ENCODE peak calls at places on chromosomes 6 and 20, in six cellular contexts. V, T, P, E, Y and W are unnamed samples. For H3K36me3, the result is how much of the 10 kb centered on the place peaks cover.

GRCh38 chr6:134938896-134939295 is 11.0 kb downstream of the ALDH8A1 start:
- DNase-seq in V (no peak), T (no peak), P (no peak), E (no peak), Y (no peak), W (peak)

GRCh38 chr20:57872816-57873409 is 163.1 kb upstream of the PMEPA1 start:
- DNase-seq in V (no peak), T (no peak), P (no peak), E (no peak), Y (no peak), W (no peak)

GRCh38 chr6:44960898-44961297 is 367.2 kb upstream of the RUNX2 start:
- DNase-seq in V (no peak), T (no peak), P (no peak), E (no peak), Y (no peak), W (peak)

GRCh38 chr6:109013551-109014101 is 81.0 kb downstream of the SESN1 start:
- DNase-seq in V (no peak), T (no peak), P (no peak), E (no peak), Y (no peak), W (no peak)

GRCh38 chr6:148803979-148804378 is 57.1 kb downstream of the UST start:
- DNase-seq in V (no peak), T (no peak), P (no peak), E (no peak), Y (no peak), W (peak)

GRCh38 chr20:13649548-13649947 is 10.8 kb upstream of the TASP1 start:
- DNase-seq in V (no peak), T (peak), P (no peak), E (no peak), Y (no peak), W (no peak)

GRCh38 chr20:23241416-23241815 is 109.2 kb upstream of the NXT1 start:
- DNase-seq in V (no peak), T (peak), P (no peak), E (no peak), Y (no peak), W (no peak)

GRCh38 chr6:17839526-17839925 is 132.8 kb upstream of the NUP153 start:
- DNase-seq in V (no peak), T (no peak), P (no peak), E (no peak), Y (no peak), W (no peak)

GRCh38 chr6:109824105-109824504 is 133.0 kb downstream of the FIG4 start:
- DNase-seq in V (no peak), T (no peak), P (no peak), E (no peak), Y (no peak), W (no peak)

GRCh38 chr6:26272171-26272631 is 92.8 kb upstream of the BTN3A2 start:
- DNase-seq in V (peak), T (no peak), P (no peak), E (peak), Y (no peak), W (no peak)

GRCh38 chr6:116410945-116411623 is 40.3 kb downstream of the DSE start:
- DNase-seq in V (no peak), T (peak), P (no peak), E (no peak), Y (peak), W (no peak)

GRCh38 chr6:104573372-104573771 is 286.3 kb downstream of the HACE1 start:
- DNase-seq in V (no peak), T (no peak), P (no peak), E (no peak), Y (no peak), W (no peak)

GRCh38 chr6:25652007-25652515 is at the start of gene SCGN:
- DNase-seq in V (peak), T (peak), P (no peak), E (peak), Y (peak), W (peak)

GRCh38 chr6:30547454-30547853 is 8.8 kb downstream of the GNL1 start:
- DNase-seq in V (no peak), T (no peak), P (no peak), E (no peak), Y (no peak), W (no peak)

GRCh38 chr20:38779247-38780097 is 26.0 kb upstream of the PPP1R16B start:
- DNase-seq in V (no peak), T (no peak), P (peak), E (no peak), Y (no peak), W (peak)

GRCh38 chr20:50280851-50281655 is 90.4 kb downstream of the CEBPB start:
- DNase-seq in V (no peak), T (no peak), P (no peak), E (no peak), Y (no peak), W (no peak)

GRCh38 chr20:50279988-50280850 is 89.6 kb downstream of the CEBPB start:
- DNase-seq in V (no peak), T (no peak), P (peak), E (no peak), Y (no peak), W (no peak)

GRCh38 chr20:50283370-50283769 is 92.7 kb downstream of the CEBPB start:
- DNase-seq in V (no peak), T (no peak), P (peak), E (no peak), Y (no peak), W (no peak)

GRCh38 chr20:50282592-50283241 is 92.1 kb downstream of the CEBPB start:
- DNase-seq in V (no peak), T (no peak), P (peak), E (no peak), Y (no peak), W (no peak)

GRCh38 chr20:50281831-50282591 is 91.4 kb downstream of the CEBPB start:
- DNase-seq in V (no peak), T (no peak), P (no peak), E (no peak), Y (no peak), W (no peak)
- TF ChIP-seq CTCF in V (peak), T (no peak), P (peak), E (no peak), Y (no peak), W (no peak)

DNA sequence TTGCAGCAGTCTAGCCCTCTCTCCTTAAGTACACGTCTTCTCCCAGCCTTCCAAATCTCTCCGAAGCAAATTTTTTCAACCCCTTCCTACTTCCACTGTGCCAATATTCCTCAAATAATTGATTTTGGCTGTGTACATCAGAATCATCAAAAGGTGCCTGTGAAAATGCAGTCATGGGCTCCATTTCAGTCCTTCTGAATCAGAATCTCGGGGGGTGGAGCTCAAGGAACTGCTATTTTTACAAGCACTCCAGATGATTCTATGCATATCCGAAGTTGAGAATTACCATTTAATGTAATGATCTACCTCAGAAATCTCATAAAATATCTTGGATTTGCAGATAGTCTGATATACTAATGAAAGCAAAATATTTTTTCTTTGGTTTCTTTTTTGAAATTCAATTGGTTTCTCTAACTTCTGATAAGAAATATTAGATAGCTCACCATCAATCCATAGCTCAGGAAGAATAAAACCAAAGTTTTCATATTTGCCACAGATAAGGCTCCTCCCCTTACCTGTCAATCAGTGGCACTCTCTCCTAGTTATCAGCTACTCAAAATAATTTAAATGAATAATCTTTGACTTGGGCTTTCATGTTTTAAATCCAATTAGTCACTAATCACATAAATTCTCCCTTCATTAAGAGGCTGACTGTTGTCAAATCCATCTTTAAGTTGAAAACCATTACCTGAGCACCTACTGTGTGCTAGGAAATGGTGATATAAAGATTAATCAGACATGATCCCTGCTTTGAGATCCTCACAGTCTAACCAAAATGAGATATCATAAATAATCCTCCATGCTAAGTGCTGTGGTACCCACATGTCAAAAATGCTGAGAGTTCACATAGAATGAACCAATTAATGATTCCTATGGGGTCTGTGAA is 36.4 kb upstream of the STXBP5 start:
- DNase-seq in V (no peak), T (no peak), P (no peak), E (no peak), Y (no peak), W (no peak)
- H3K4me3 ChIP-seq in V (no peak), T (no peak), P (no peak), E (no peak), Y (peak), W (no peak)

GRCh38 chr20:49118307-49118706 is 69.8 kb downstream of the STAU1 start:
- DNase-seq in V (no peak), T (no peak), P (no peak), E (no peak), Y (no peak), W (no peak)

GRCh38 chr20:49115565-49115964 is 69.5 kb downstream of the CSE1L start:
- DNase-seq in V (no peak), T (no peak), P (no peak), E (no peak), Y (no peak), W (no peak)

GRCh38 chr20:49123982-49124381 is 64.2 kb downstream of the STAU1 start:
- DNase-seq in V (no peak), T (no peak), P (no peak), E (no peak), Y (no peak), W (no peak)

GRCh38 chr20:49122920-49123319 is 65.2 kb downstream of the STAU1 start:
- DNase-seq in V (no peak), T (no peak), P (no peak), E (no peak), Y (no peak), W (no peak)

GRCh38 chr20:49119972-49120371 is 68.2 kb downstream of the STAU1 start:
- DNase-seq in V (no peak), T (no peak), P (no peak), E (no peak), Y (no peak), W (no peak)
- H3K36me3 ChIP-seq in V (half or more), T (half or more), P (half or more), E (half or more), Y (half or more), W (under half)

GRCh38 chr20:51528263-51529026 is 14.1 kb downstream of the NFATC2 start:
- DNase-seq in V (no peak), T (no peak), P (no peak), E (no peak), Y (no peak), W (no peak)
- TF ChIP-seq CTCF in V (no peak), T (no peak), P (no peak), E (no peak), Y (no peak), W (no peak)

DNA sequence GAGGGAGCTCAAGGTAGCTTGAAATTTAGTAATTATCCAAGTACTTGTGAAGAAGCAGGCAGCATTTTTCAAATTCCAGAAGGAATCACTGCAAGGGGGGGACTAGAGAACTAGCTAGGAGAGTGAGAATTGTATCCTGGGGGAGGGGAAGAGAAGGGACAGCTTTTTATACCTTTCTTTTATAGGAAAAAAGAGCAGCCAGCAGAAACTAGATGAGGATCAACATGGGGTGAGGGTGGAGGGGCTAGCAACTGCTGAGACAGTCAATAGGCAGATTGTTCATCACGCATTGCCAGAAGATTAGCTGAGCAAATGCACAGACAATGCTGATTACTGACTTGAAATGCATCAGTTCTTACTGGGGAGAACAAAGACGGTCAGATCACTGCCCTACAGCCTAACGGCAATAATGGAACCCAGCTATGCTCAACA is 514.3 kb upstream of the CITED2 start:
- DNase-seq in V (no peak), T (no peak), P (no peak), E (no peak), Y (no peak), W (no peak)
- H3K4me3 ChIP-seq in V (no peak), T (no peak), P (no peak), E (no peak), Y (no peak), W (no peak)

GRCh38 chr6:51929934-51930574 is 157.4 kb downstream of the PKHD1 start:
- DNase-seq in V (no peak), T (no peak), P (no peak), E (no peak), Y (no peak), W (no peak)
- H3K36me3 ChIP-seq in V (under half), T (under half), P (under half), E (under half), Y (under half), W (under half)